ENCODE peak calls at places on chromosomes 5 and 9, in seven cellular contexts. One of them, this sample, is unnamed.

GRCh38 chr5:30572279-30572678 is 621.2 kb upstream of the CDH6 start:
- DNase-seq in prostate gland: no peak
- DNase-seq in fibroblast of villous mesenchyme: no peak
- DNase-seq in heart right ventricle: no peak
- DNase-seq in PC-3: no peak
- DNase-seq in uterus: no peak
- DNase-seq in pancreas: peak; percentile 9
- DNase-seq in this sample: peak; percentile 52

GRCh38 chr5:143605403-143606005 is 202.0 kb upstream of the NR3C1 start:
- DNase-seq in prostate gland: no peak
- DNase-seq in fibroblast of villous mesenchyme: peak; percentile 20
- DNase-seq in heart right ventricle: no peak
- DNase-seq in PC-3: peak; percentile 4
- DNase-seq in uterus: no peak
- DNase-seq in pancreas: no peak
- DNase-seq in this sample: peak; percentile 54

GRCh38 chr5:62779010-62779422 is 200.4 kb downstream of the LRRC70 start:
- DNase-seq in prostate gland: peak; percentile 22
- DNase-seq in fibroblast of villous mesenchyme: peak; percentile 65
- DNase-seq in heart right ventricle: no peak
- DNase-seq in PC-3: peak; percentile 64
- DNase-seq in uterus: no peak
- DNase-seq in pancreas: no peak
- DNase-seq in this sample: peak; percentile 76

GRCh38 chr9:137488330-137488653 is 29.2 kb upstream of the NSMF start:
- DNase-seq in prostate gland: no peak
- DNase-seq in fibroblast of villous mesenchyme: no peak
- DNase-seq in heart right ventricle: no peak
- DNase-seq in PC-3: no peak
- DNase-seq in uterus: no peak
- DNase-seq in pancreas: peak; percentile 83
- DNase-seq in this sample: no peak

GRCh38 chr9:130672466-130672865 is 8.1 kb downstream of the PRDM12 start:
- DNase-seq in prostate gland: no peak
- DNase-seq in fibroblast of villous mesenchyme: no peak
- DNase-seq in heart right ventricle: no peak
- DNase-seq in PC-3: no peak
- DNase-seq in uterus: no peak
- DNase-seq in pancreas: no peak
- DNase-seq in this sample: no peak

GRCh38 chr5:169450464-169450863 is 133.1 kb upstream of the SPDL1 start:
- DNase-seq in prostate gland: no peak
- DNase-seq in fibroblast of villous mesenchyme: no peak
- DNase-seq in heart right ventricle: no peak
- DNase-seq in PC-3: no peak
- DNase-seq in uterus: no peak
- DNase-seq in pancreas: no peak
- DNase-seq in this sample: no peak

GRCh38 chr9:105479846-105480245 is 32.0 kb downstream of the FSD1L start:
- DNase-seq in prostate gland: no peak
- DNase-seq in fibroblast of villous mesenchyme: no peak
- DNase-seq in heart right ventricle: no peak
- DNase-seq in PC-3: no peak
- DNase-seq in uterus: no peak
- DNase-seq in pancreas: no peak
- DNase-seq in this sample: no peak

GRCh38 chr5:111694183-111694582 is 62.8 kb downstream of the NREP start:
- DNase-seq in prostate gland: no peak
- DNase-seq in fibroblast of villous mesenchyme: peak; percentile 90
- DNase-seq in heart right ventricle: no peak
- DNase-seq in PC-3: peak; percentile 74
- DNase-seq in uterus: no peak
- DNase-seq in pancreas: no peak
- DNase-seq in this sample: peak; percentile 88

GRCh38 chr5:91293131-91293530 is 90.0 kb downstream of the ARRDC3 start:
- DNase-seq in prostate gland: no peak
- DNase-seq in fibroblast of villous mesenchyme: peak; percentile 57
- DNase-seq in heart right ventricle: no peak
- DNase-seq in PC-3: no peak
- DNase-seq in uterus: no peak
- DNase-seq in pancreas: no peak
- DNase-seq in this sample: peak; percentile 85

GRCh38 chr5:32990593-32991415 is 279.7 kb downstream of the NPR3 start:
- DNase-seq in prostate gland: peak; percentile 19
- DNase-seq in fibroblast of villous mesenchyme: no peak
- DNase-seq in heart right ventricle: no peak
- DNase-seq in PC-3: no peak
- DNase-seq in uterus: no peak
- DNase-seq in pancreas: no peak
- DNase-seq in this sample: no peak

GRCh38 chr5:74384851-74385250 is 255.7 kb downstream of the ENC1 start:
- DNase-seq in prostate gland: no peak
- DNase-seq in fibroblast of villous mesenchyme: peak; percentile 50
- DNase-seq in heart right ventricle: no peak
- DNase-seq in PC-3: no peak
- DNase-seq in uterus: no peak
- DNase-seq in pancreas: no peak
- DNase-seq in this sample: no peak

GRCh38 chr9:93261735-93262523 is 78.0 kb downstream of the WNK2 start:
- DNase-seq in prostate gland: no peak
- DNase-seq in fibroblast of villous mesenchyme: no peak
- DNase-seq in heart right ventricle: no peak
- DNase-seq in PC-3: no peak
- DNase-seq in uterus: no peak
- DNase-seq in pancreas: peak; percentile 28
- DNase-seq in this sample: no peak

GRCh38 chr9:129408535-129409215 is 212.2 kb downstream of the C9orf50 start:
- DNase-seq in prostate gland: peak; percentile 69
- DNase-seq in fibroblast of villous mesenchyme: no peak
- DNase-seq in heart right ventricle: peak; percentile 50
- DNase-seq in PC-3: no peak
- DNase-seq in uterus: no peak
- DNase-seq in pancreas: no peak
- DNase-seq in this sample: no peak

DNA sequence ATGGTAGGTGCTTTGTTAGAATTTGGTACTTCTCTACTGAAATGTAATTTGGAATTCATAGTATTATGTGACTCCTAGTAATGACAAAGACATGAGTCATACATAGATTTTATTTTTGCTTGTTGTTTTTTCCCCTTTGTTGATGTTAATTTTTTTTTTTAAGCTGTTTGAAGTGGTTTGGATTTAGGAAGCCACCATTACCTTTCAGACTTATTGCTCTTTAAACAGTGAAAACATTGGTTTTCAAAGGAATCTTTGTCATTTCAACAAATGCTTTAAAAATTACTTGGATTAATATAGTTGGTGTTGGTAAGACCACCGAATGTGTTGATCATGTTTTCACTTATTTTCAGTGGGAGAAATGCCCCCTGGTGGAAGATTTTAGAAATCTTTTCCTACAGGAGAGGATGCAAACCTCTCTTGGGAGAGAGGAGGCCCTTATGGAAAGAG is 170.1 kb upstream of the PITX1 start:
- DNase-seq in prostate gland: no peak
- DNase-seq in fibroblast of villous mesenchyme: peak; percentile 29
- DNase-seq in heart right ventricle: no peak
- DNase-seq in PC-3: peak; percentile 34
- DNase-seq in uterus: no peak
- DNase-seq in pancreas: no peak
- DNase-seq in this sample: no peak
- TF ChIP-seq CTCF in prostate gland: peak; percentile 21
- TF ChIP-seq CTCF in fibroblast of villous mesenchyme: peak; percentile 45
- TF ChIP-seq CTCF in heart right ventricle: no peak
- TF ChIP-seq CTCF in PC-3: peak; percentile 20
- TF ChIP-seq CTCF in uterus: no peak
- TF ChIP-seq CTCF in pancreas: no peak
- TF ChIP-seq CTCF in this sample: peak; percentile 31

DNA sequence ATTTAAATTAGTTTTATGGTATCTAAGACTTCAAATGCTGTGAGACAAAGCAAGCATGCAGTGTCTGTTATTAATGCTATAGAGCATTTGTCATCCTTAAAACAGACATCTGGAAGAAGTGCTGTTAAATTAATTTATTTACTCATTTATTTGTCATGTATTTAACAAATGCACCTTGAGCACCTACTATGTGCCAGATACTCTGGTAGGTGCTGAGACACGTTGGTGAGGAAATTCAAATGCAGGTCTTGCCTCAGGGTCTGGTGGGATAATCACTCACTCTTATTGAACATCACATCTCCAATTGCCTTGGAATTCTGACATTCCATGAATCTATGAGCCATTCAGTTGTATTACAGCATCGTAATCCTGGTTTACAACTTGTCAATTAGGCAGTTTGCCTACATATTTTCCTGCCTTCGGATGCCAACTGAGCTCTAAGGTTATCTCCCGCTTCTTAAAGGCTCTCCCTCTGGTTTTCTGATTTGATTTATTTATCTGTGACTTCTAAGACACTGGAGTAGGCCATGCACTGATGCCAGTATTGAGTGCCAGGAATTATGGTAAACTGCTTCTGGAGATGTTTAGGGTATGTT is 56.0 kb upstream of the RPS23 start:
- DNase-seq in prostate gland: no peak
- DNase-seq in fibroblast of villous mesenchyme: no peak
- DNase-seq in heart right ventricle: no peak
- DNase-seq in PC-3: no peak
- DNase-seq in uterus: no peak
- DNase-seq in pancreas: no peak
- DNase-seq in this sample: no peak
- H3K4me3 ChIP-seq in prostate gland: no peak overlapping the region
- H3K4me3 ChIP-seq in fibroblast of villous mesenchyme: no peak overlapping the region
- H3K4me3 ChIP-seq in heart right ventricle: no peak overlapping the region
- H3K4me3 ChIP-seq in PC-3: no peak overlapping the region
- H3K4me3 ChIP-seq in uterus: no peak overlapping the region
- H3K4me3 ChIP-seq in pancreas: no peak overlapping the region
- H3K4me3 ChIP-seq in this sample: no peak overlapping the region

GRCh38 chr9:109132473-109133095 is 12.8 kb upstream of the TMEM245 start:
- DNase-seq in prostate gland: no peak
- DNase-seq in fibroblast of villous mesenchyme: no peak
- DNase-seq in heart right ventricle: no peak
- DNase-seq in PC-3: no peak
- DNase-seq in uterus: no peak
- DNase-seq in pancreas: no peak
- DNase-seq in this sample: no peak
- TF ChIP-seq CTCF in prostate gland: no peak
- TF ChIP-seq CTCF in fibroblast of villous mesenchyme: no peak
- TF ChIP-seq CTCF in heart right ventricle: no peak
- TF ChIP-seq CTCF in PC-3: no peak
- TF ChIP-seq CTCF in uterus: no peak
- TF ChIP-seq CTCF in pancreas: no peak
- TF ChIP-seq CTCF in this sample: no peak

GRCh38 chr5:170643591-170643990 is 139.8 kb downstream of the KCNIP1 start:
- DNase-seq in prostate gland: no peak
- DNase-seq in fibroblast of villous mesenchyme: no peak
- DNase-seq in heart right ventricle: no peak
- DNase-seq in PC-3: no peak
- DNase-seq in uterus: no peak
- DNase-seq in pancreas: no peak
- DNase-seq in this sample: no peak

GRCh38 chr5:170651902-170652301 is 131.6 kb upstream of the GABRP start:
- DNase-seq in prostate gland: no peak
- DNase-seq in fibroblast of villous mesenchyme: no peak
- DNase-seq in heart right ventricle: no peak
- DNase-seq in PC-3: no peak
- DNase-seq in uterus: no peak
- DNase-seq in pancreas: no peak
- DNase-seq in this sample: no peak

GRCh38 chr5:170650850-170651249 is 132.7 kb upstream of the GABRP start:
- DNase-seq in prostate gland: no peak
- DNase-seq in fibroblast of villous mesenchyme: no peak
- DNase-seq in heart right ventricle: no peak
- DNase-seq in PC-3: no peak
- DNase-seq in uterus: no peak
- DNase-seq in pancreas: no peak
- DNase-seq in this sample: no peak

GRCh38 chr5:170644501-170644900 is 139.0 kb upstream of the GABRP start:
- DNase-seq in prostate gland: no peak
- DNase-seq in fibroblast of villous mesenchyme: no peak
- DNase-seq in heart right ventricle: no peak
- DNase-seq in PC-3: no peak
- DNase-seq in uterus: no peak
- DNase-seq in pancreas: no peak
- DNase-seq in this sample: no peak

DNA sequence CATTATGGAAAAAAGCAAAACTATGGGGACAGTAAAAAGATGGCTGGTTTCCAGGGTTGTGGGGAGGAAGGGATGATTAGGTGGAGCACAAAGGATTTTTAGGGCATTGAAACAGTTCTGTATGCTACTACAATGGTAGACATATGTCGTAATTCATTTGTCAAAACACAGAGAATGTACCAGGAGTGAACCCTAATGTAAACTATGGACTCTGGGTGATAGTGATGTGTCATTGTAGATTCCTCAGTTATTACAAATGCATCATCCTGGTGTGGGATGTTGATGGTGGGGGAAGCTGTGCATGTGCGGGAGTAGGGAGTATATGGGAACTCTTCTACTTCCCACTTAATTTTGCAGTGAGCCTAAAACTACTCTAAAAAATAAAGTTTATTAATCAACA is 135.0 kb upstream of the GABRP start:
- DNase-seq in prostate gland: no peak
- DNase-seq in fibroblast of villous mesenchyme: peak; percentile 20
- DNase-seq in heart right ventricle: no peak
- DNase-seq in PC-3: no peak
- DNase-seq in uterus: no peak
- DNase-seq in pancreas: no peak
- DNase-seq in this sample: peak; percentile 70
- H3K4me3 ChIP-seq in prostate gland: no peak overlapping the region
- H3K4me3 ChIP-seq in fibroblast of villous mesenchyme: no peak overlapping the region
- H3K4me3 ChIP-seq in heart right ventricle: no peak overlapping the region
- H3K4me3 ChIP-seq in PC-3: no peak overlapping the region
- H3K4me3 ChIP-seq in uterus: no peak overlapping the region
- H3K4me3 ChIP-seq in pancreas: no peak overlapping the region
- H3K4me3 ChIP-seq in this sample: no peak overlapping the region